ENCODE peak calls at places on chromosomes 6 and 20, in four cellular contexts. C, Z, P and N are unnamed samples.

GRCh38 chr6:155426408-155426945 is 29.2 kb downstream of the NOX3 start:
- DNase-seq in Z (no peak), P (no peak), C (no peak), N (no peak)

GRCh38 chr20:53750827-53751393 is 157.3 kb upstream of the ZNF217 start:
- DNase-seq in Z (no peak), P (no peak), C (peak; percentile 62), N (no peak)

GRCh38 chr6:93779086-93779858 is 359.9 kb upstream of the EPHA7 start:
- DNase-seq in C (no peak), P (peak; percentile 3), Z (no peak), N (no peak)

GRCh38 chr6:12075067-12075563 is 63.0 kb downstream of the HIVEP1 start:
- DNase-seq in C (no peak), P (no peak), Z (no peak), N (no peak)

GRCh38 chr6:75409928-75410327 is 83.7 kb downstream of the FILIP1 start:
- DNase-seq in Z (no peak), C (no peak), P (no peak), N (no peak)

GRCh38 chr6:28719275-28719940 is 193.7 kb downstream of the GPX5 start:
- DNase-seq in P (peak; percentile 58), C (no peak), Z (no peak), N (no peak)

GRCh38 chr6:11978169-11978987 is 33.7 kb upstream of the HIVEP1 start:
- DNase-seq in C (no peak), Z (no peak), P (no peak), N (no peak)

GRCh38 chr20:24678351-24679106 is 209.1 kb downstream of the SYNDIG1 start:
- DNase-seq in P (no peak), Z (no peak), C (no peak), N (no peak)

GRCh38 chr20:10521068-10521834 is 86.1 kb downstream of the SLX4IP start:
- DNase-seq in C (no peak), P (no peak), Z (no peak), N (peak; percentile 16)